ENCODE peak calls at places on chromosomes 1 and 21, in eight cellular contexts. D, H, O, S, C, U, Z and W are unnamed samples. For H3K4me1, the result is how much of the 10 kb centered on the place peaks cover.

GRCh38 chr1:32192220-32192948 is 8.0 kb upstream of the CCDC28B start:
- DNase-seq in O (no peak), S (no peak), U (no peak), D (no peak), C (no peak), H (no peak), Z (no peak), W (no peak)

GRCh38 chr1:61122389-61122788 is 40.0 kb downstream of the NFIA start:
- DNase-seq in D (no peak), H (no peak), U (no peak), S (no peak), O (no peak), Z (no peak), C (no peak), W (no peak)

GRCh38 chr1:199728345-199728744 is 299.2 kb upstream of the NR5A2 start:
- DNase-seq in D (no peak), C (no peak), S (no peak), Z (no peak), U (no peak), H (no peak), O (no peak), W (no peak)

GRCh38 chr1:51916587-51917405 is 38.3 kb upstream of the NRDC start:
- DNase-seq in C (no peak), O (no peak), S (peak), D (peak), U (no peak), Z (no peak), H (no peak), W (no peak)

GRCh38 chr1:92030701-92031107 is 919 bp downstream of the EPHX4 start:
- DNase-seq in C (no peak), D (no peak), Z (no peak), O (no peak), S (peak), U (peak), H (peak), W (peak)

GRCh38 chr1:21149430-21149861 is 27.3 kb downstream of the EIF4G3 start:
- DNase-seq in S (peak), H (no peak), Z (no peak), C (no peak), U (peak), D (peak), O (no peak), W (peak)

GRCh38 chr1:47235280-47235679 is 3.3 kb upstream of the TAL1 start:
- DNase-seq in U (no peak), D (no peak), Z (no peak), S (no peak), H (no peak), O (no peak), C (no peak), W (no peak)

GRCh38 chr21:15741510-15741909 is 11.7 kb downstream of the USP25 start:
- DNase-seq in U (no peak), C (no peak), D (no peak), Z (no peak), O (no peak), S (peak), H (peak), W (no peak)

GRCh38 chr1:78035121-78035520 is 10.6 kb upstream of the GIPC2 start:
- DNase-seq in O (no peak), C (no peak), Z (no peak), S (no peak), H (no peak), D (no peak), U (no peak), W (no peak)

GRCh38 chr1:167789501-167789900 is 67.7 kb downstream of the MPZL1 start:
- DNase-seq in H (peak), Z (no peak), S (no peak), U (no peak), C (no peak), D (no peak), O (no peak), W (peak)

GRCh38 chr1:161192476-161193465 is 6.1 kb downstream of the ADAMTS4 start:
- DNase-seq in S (peak), O (peak), U (peak), D (peak), Z (no peak), H (peak), C (peak), W (peak)

GRCh38 chr1:62912028-62912638 is 128.2 kb downstream of the ATG4C start:
- DNase-seq in H (peak), O (no peak), C (no peak), D (no peak), U (peak), S (peak), Z (no peak), W (no peak)

GRCh38 chr1:51686450-51686849 is 69.6 kb downstream of the OSBPL9 start:
- DNase-seq in C (no peak), Z (no peak), O (no peak), S (peak), U (no peak), D (no peak), H (peak), W (no peak)

GRCh38 chr21:45256021-45256911 is 31.4 kb downstream of the POFUT2 start:
- DNase-seq in C (no peak), O (no peak), Z (no peak), S (no peak), H (no peak), D (no peak), U (no peak), W (no peak)

GRCh38 chr1:31985430-31985829 is 28.2 kb upstream of the KHDRBS1 start:
- DNase-seq in S (no peak), H (no peak), O (no peak), C (no peak), U (no peak), Z (no peak), D (no peak), W (no peak)

GRCh38 chr1:223204424-223204823 is 61.4 kb upstream of the TLR5 start:
- DNase-seq in S (no peak), C (no peak), U (no peak), D (no peak), O (no peak), Z (no peak), H (no peak), W (no peak)

GRCh38 chr1:30785714-30786113 is 28.1 kb upstream of the LAPTM5 start:
- DNase-seq in S (no peak), H (no peak), Z (no peak), O (no peak), C (no peak), U (no peak), D (no peak), W (no peak)

GRCh38 chr1:236089046-236089773 is 24.3 kb upstream of the NID1 start:
- DNase-seq in O (no peak), D (no peak), H (peak), C (no peak), Z (no peak), S (peak), U (no peak), W (no peak)

GRCh38 chr1:172383541-172383940 is 36.9 kb upstream of the C1orf105 start:
- DNase-seq in S (peak), Z (no peak), C (no peak), U (peak), H (no peak), O (no peak), D (no peak), W (no peak)

GRCh38 chr1:116485976-116486375 is 84.8 kb downstream of the CD58 start:
- DNase-seq in Z (no peak), C (no peak), H (no peak), U (no peak), D (no peak), O (no peak), S (peak), W (no peak)

GRCh38 chr1:211639500-211640361 is 35.7 kb downstream of the NEK2 start:
- DNase-seq in S (peak), H (peak), D (no peak), O (no peak), U (no peak), C (no peak), Z (no peak), W (peak)

GRCh38 chr1:24864409-24864808 is 65.7 kb downstream of the RUNX3 start:
- DNase-seq in C (no peak), S (no peak), D (peak), H (no peak), Z (no peak), O (no peak), U (no peak), W (no peak)

GRCh38 chr1:47963568-47963973 is 33.6 kb downstream of the TRABD2B start:
- DNase-seq in C (peak), H (no peak), S (no peak), Z (no peak), D (peak), O (no peak), U (no peak), W (no peak)

GRCh38 chr1:193326296-193326695 is 139.9 kb upstream of the B3GALT2 start:
- DNase-seq in O (no peak), D (no peak), S (no peak), U (peak), H (no peak), C (no peak), Z (no peak), W (no peak)

GRCh38 chr1:227780101-227781044 is 35.1 kb upstream of the PRSS38 start:
- DNase-seq in Z (no peak), H (no peak), U (no peak), D (no peak), O (no peak), C (no peak), S (no peak), W (no peak)

GRCh38 chr1:202162049-202162417 is 1.6 kb upstream of the PTPN7 start:
- DNase-seq in C (no peak), S (no peak), U (no peak), D (no peak), O (peak), H (no peak), Z (no peak), W (no peak)
- H3K4me1 ChIP-seq in C (under half), S (under half), U (under half), D (under half), O (half or more), H (under half), Z (under half), W (under half)

GRCh38 chr1:234878288-234878687 is 250.3 kb downstream of the TOMM20 start:
- DNase-seq in D (no peak), U (no peak), O (no peak), Z (no peak), S (no peak), C (no peak), H (no peak), W (no peak)

GRCh38 chr1:234875328-234875952 is 253.2 kb downstream of the TOMM20 start:
- DNase-seq in H (no peak), O (no peak), Z (no peak), S (no peak), U (no peak), C (no peak), D (peak), W (peak)

GRCh38 chr1:234877761-234878160 is 250.9 kb downstream of the TOMM20 start:
- DNase-seq in O (no peak), D (no peak), H (no peak), U (no peak), Z (no peak), C (no peak), S (no peak), W (no peak)

GRCh38 chr1:234874291-234875288 is 254.0 kb downstream of the TOMM20 start:
- DNase-seq in Z (no peak), U (no peak), S (no peak), H (no peak), D (no peak), O (no peak), C (no peak), W (peak)

GRCh38 chr1:234875953-234876814 is 252.5 kb downstream of the TOMM20 start:
- DNase-seq in D (no peak), S (peak), Z (no peak), U (no peak), H (no peak), O (no peak), C (no peak), W (peak)
- H3K27ac ChIP-seq in D (no peak), S (no peak), Z (no peak), U (no peak), H (no peak), O (no peak), C (no peak), W (peak)

GRCh38 chr21:26060335-26061115 is 110.0 kb downstream of the APP start:
- DNase-seq in U (no peak), D (no peak), Z (no peak), S (no peak), O (no peak), H (no peak), C (no peak), W (no peak)
- H3K4me1 ChIP-seq in U (under half), D (under half), Z (under half), S (under half), O (under half), H (under half), C (under half), W (under half)

GRCh38 chr1:112579801-112580510 is 39.0 kb downstream of the ST7L start:
- DNase-seq in S (peak), H (no peak), U (no peak), D (no peak), Z (no peak), C (no peak), O (no peak), W (no peak)
- H3K27ac ChIP-seq in S (no peak), H (no peak), U (no peak), D (no peak), Z (no peak), C (no peak), O (no peak), W (no peak)

GRCh38 chr1:182685186-182685585 is 799 bp upstream of the RGS8 start:
- DNase-seq in Z (no peak), S (no peak), O (no peak), D (no peak), H (no peak), C (no peak), U (no peak), W (no peak)
- H3K4me1 ChIP-seq in Z (under half), S (under half), O (under half), D (under half), H (under half), C (under half), U (under half), W (half or more)

DNA sequence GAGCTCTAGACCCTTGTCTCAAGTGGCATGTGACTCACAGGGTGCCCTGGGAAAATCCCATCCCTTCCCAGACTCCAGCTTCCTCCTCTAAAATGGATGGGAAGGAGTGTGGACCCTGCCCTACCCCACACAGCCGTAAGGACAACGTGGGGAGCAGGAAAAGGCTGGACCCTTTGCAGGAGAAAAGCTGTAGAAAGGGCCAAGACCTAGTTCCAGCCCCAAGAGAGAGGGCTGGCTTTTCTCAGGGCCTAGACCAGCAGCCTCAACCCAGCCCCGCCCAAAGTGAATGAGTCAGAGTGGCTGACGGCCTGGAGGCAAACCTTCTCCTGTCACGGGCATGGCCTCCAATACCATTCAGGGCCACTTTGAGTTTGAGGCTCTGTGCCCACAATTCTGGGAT is 1.1 kb downstream of the LAMB3 start:
- DNase-seq in O (no peak), H (peak), S (peak), C (peak), U (peak), Z (no peak), D (peak), W (peak)
- H3K27ac ChIP-seq in O (no peak), H (peak), S (no peak), C (no peak), U (no peak), Z (no peak), D (peak), W (peak)